ENCODE peak calls at places on chromosomes 13 and 19, in nine cellular contexts. B is Caco-2; R is brain microvascular endothelial cell; A is CD4-positive, alpha-beta T cell; W is BE2C; T is activated CD8-positive, alpha-beta T cell treated with anti-CD3 and anti-CD28 coated beads for 36 hours; M is endothelial cell; G is AG04450; O is kidney epithelial cell. U is an unnamed sample.

GRCh38 chr19:17255150-17255621 is 9.4 kb downstream of the USHBP1 start:
- DNase-seq in O (no peak), A (no peak), M (no peak), B (peak; percentile 41), R (no peak), G (no peak), T (no peak), W (no peak), U (no peak)

GRCh38 chr13:69418319-69418718 is 689.3 kb upstream of the ATXN8OS start:
- DNase-seq in T (no peak), R (no peak), B (no peak), W (no peak), O (no peak), A (no peak), M (no peak), G (no peak), U (no peak)

GRCh38 chr13:26325876-26326275 is 71.9 kb downstream of the CDK8 start:
- DNase-seq in O (peak; percentile 29), M (no peak), T (no peak), G (no peak), W (no peak), B (no peak), A (no peak), R (no peak), U (no peak)

GRCh38 chr13:25286308-25286968 is 850 bp downstream of the MTMR6 start:
- DNase-seq in R (peak; percentile 47), W (peak; percentile 23), M (peak; percentile 37), O (no peak), B (peak; percentile 21), G (no peak), T (peak; percentile 51), A (peak; percentile 19), U (no peak)

GRCh38 chr19:45526143-45526542 is 18.9 kb downstream of the VASP start:
- DNase-seq in M (peak; percentile 50), G (no peak), T (no peak), O (no peak), W (peak; percentile 94), B (peak; percentile 88), R (peak; percentile 53), A (no peak), U (no peak)

GRCh38 chr13:39685652-39686051 is 30.2 kb downstream of the COG6 start:
- DNase-seq in B (no peak), G (no peak), M (no peak), W (no peak), A (no peak), O (no peak), R (no peak), T (no peak), U (no peak)

GRCh38 chr13:31518666-31519065 is 220.7 kb upstream of the RXFP2 start:
- DNase-seq in T (no peak), A (no peak), G (no peak), O (no peak), M (no peak), W (no peak), R (no peak), B (no peak), U (peak; percentile 49)

GRCh38 chr13:22517544-22517943 is 663.2 kb upstream of the SGCG start:
- DNase-seq in A (no peak), R (no peak), M (no peak), B (no peak), O (no peak), G (no peak), T (no peak), W (no peak), U (no peak)

GRCh38 chr13:110546933-110547332 is 14.6 kb downstream of the RAB20 start:
- DNase-seq in O (peak; percentile 69), R (peak; percentile 98), A (no peak), G (peak; percentile 57), W (no peak), B (no peak), M (no peak), T (no peak), U (no peak)

GRCh38 chr19:44280916-44281315 is 21.2 kb downstream of the ZNF233 start:
- DNase-seq in G (no peak), A (no peak), W (no peak), O (no peak), R (no peak), B (peak; percentile 6), T (no peak), M (peak; percentile 32), U (no peak)

GRCh38 chr19:31173991-31174390 is 175.2 kb downstream of the TSHZ3 start:
- DNase-seq in O (no peak), A (no peak), W (no peak), R (no peak), G (no peak), T (no peak), B (no peak), M (no peak), U (no peak)

GRCh38 chr13:73677041-73677589 is 457.1 kb downstream of the KLF12 start:
- DNase-seq in T (no peak), R (peak; percentile 87), G (no peak), W (no peak), A (no peak), M (no peak), O (no peak), B (no peak), U (no peak)

GRCh38 chr13:30165791-30166190 is 141.6 kb downstream of the KATNAL1 start:
- DNase-seq in R (peak; percentile 7), W (no peak), O (no peak), T (no peak), G (no peak), B (no peak), M (no peak), A (no peak), U (no peak)

GRCh38 chr13:109729031-109729870 is 57.1 kb downstream of the IRS2 start:
- DNase-seq in B (no peak), M (no peak), W (no peak), T (no peak), O (no peak), G (no peak), R (no peak), A (no peak), U (no peak)

GRCh38 chr19:3343619-3344502 is 22.5 kb upstream of the NFIC start:
- DNase-seq in A (peak; percentile 40), G (no peak), T (peak; percentile 81), R (peak; percentile 65), W (peak; percentile 89), B (no peak), O (no peak), M (no peak), U (peak; percentile 67)
- TF ChIP-seq CTCF in A (no peak), G (peak; percentile 7), T (peak; percentile 22), R (no peak), W (peak; percentile 26), B (no peak), O (no peak), M (no peak), U (no peak)

DNA sequence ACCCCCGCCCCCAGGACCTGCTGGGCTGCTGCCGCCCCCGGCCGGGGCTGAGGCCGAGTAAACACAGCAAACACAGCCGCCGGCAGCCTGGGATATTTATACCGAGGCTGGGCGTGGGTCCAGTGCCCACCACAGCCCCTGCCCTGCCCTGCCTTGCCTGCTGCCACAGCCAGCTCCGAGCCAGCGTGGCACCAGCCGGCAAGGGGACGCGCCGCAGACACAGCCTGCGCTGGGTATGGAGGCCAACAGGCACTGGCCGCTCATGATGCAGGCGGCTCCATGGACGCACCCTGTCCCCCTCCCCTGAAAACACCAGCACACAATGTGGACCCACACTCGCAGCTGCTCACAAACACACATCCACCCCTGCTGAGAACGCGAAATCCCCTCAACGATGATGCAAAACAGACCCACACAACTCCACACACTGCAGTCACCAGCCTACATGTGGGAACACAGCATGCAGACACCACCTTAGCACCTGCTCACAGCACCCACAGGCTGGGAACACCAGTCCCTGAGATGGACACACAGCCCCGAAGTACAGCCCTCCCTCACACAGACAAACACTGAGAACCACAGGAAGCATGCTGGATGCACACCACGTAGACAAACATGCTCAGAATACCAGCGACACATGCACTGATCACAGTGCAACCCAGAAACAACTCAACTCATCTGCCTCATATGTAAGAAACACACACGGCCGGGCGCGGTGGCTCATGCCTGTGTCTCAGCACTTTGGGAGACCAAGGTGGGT is 16.2 kb downstream of the CCDC97 start:
- DNase-seq in B (no peak), G (no peak), M (no peak), W (peak; percentile 40), A (peak; percentile 35), O (no peak), T (peak; percentile 58), R (peak; percentile 88), U (no peak)
- TF ChIP-seq CTCF in B (no peak), G (no peak), M (no peak), W (no peak), A (no peak), O (no peak), T (no peak), R (no peak), U (no peak)

GRCh38 chr19:33248954-33249613 is 23.4 kb upstream of the SLC7A10 start:
- DNase-seq in R (no peak), G (no peak), O (no peak), W (no peak), T (peak; percentile 46), M (no peak), A (no peak), B (peak; percentile 43), U (no peak)
- TF ChIP-seq CTCF in R (no peak), G (no peak), O (no peak), W (no peak), T (no peak), M (no peak), A (no peak), B (no peak), U (no peak)

DNA sequence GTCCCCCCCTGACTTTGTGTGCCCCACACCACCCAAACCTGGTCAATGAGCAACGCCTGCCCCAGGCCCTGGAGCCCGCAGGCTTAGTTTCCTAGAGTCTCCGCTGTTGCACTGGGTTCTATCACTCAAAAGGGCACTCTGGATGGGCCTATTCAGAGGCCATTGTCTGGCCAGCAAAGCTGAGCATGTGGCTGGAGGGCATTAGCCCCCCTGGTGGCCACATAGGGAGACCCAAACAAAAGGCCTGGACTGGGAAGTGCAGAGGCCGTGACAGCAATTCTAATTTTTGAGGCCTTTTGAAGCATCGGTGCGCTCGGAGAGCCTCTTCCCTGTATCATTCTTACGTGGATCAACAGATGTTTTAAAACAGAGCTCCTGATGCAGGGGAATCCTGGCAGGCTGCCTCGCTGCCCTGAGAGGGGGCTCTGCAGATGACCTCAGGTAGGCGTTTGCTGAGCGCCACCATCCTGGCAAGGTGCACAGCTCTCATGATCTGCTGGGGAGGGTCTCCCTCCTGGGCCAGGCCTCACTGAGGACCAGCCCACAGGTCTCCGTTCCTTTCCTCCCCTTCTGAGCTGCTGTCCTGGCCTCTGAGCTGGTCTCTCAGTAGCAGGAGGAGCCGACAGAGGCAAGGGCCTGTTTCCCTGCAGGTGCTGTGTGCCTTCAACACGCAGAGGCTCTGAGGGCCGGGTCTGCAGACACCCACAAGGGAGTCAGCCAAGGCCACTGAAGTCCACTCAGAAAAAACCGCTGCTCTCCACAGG is 190.5 kb downstream of the URI1 start:
- DNase-seq in G (no peak), O (no peak), A (no peak), M (peak; percentile 33), B (no peak), R (no peak), W (no peak), T (no peak), U (no peak)
- TF ChIP-seq CTCF in G (no peak), O (no peak), A (no peak), M (peak; percentile 33), B (no peak), R (no peak), W (peak; percentile 29), T (no peak), U (no peak)